ENCODE peak calls at places on chromosomes 6 and 20, in five cellular contexts. V is HL-60, O is tibial nerve, X is WERI-Rb-1, Q is DND-41. A is an unnamed sample.

GRCh38 chr6:166902211-166902755 is 54.1 kb downstream of the RNASET2 start:
- DNase-seq in V (no peak), O (no peak), X (no peak), Q (no peak), A (no peak)

GRCh38 chr6:40816601-40817000 is 222.4 kb downstream of the UNC5CL start:
- DNase-seq in V (no peak), O (no peak), X (no peak), Q (no peak), A (no peak)

GRCh38 chr6:121835662-121836061 is 400.2 kb downstream of the GJA1 start:
- DNase-seq in V (no peak), O (no peak), X (no peak), Q (no peak), A (no peak)

GRCh38 chr6:79030511-79030910 is 47.5 kb downstream of the PHIP start:
- DNase-seq in V (no peak), O (no peak), X (no peak), Q (no peak), A (no peak)

GRCh38 chr6:17932362-17932852 is 55.0 kb downstream of the KIF13A start:
- DNase-seq in V (no peak), O (no peak), X (no peak), Q (no peak), A (no peak)

GRCh38 chr6:79330723-79331122 is 96.2 kb upstream of the HMGN3 start:
- DNase-seq in V (no peak), O (no peak), X (no peak), Q (no peak), A (no peak)

GRCh38 chr6:170099387-170099786 is 191.5 kb downstream of the DLL1 start:
- DNase-seq in V (no peak), O (no peak), X (no peak), Q (no peak), A (no peak)

GRCh38 chr6:14211596-14211961 is 94.0 kb downstream of the CD83 start:
- DNase-seq in V (peak; percentile 47), O (no peak), X (peak; percentile 99), Q (no peak), A (no peak)

GRCh38 chr6:24543683-24544082 is 48.9 kb downstream of the ALDH5A1 start:
- DNase-seq in V (no peak), O (no peak), X (peak; percentile 70), Q (no peak), A (no peak)

GRCh38 chr6:56046576-56046975 is 171.2 kb upstream of the BMP5 start:
- DNase-seq in V (peak; percentile 16), O (peak; percentile 31), X (no peak), Q (no peak), A (no peak)

GRCh38 chr6:56051199-56051598 is 175.8 kb upstream of the BMP5 start:
- DNase-seq in V (no peak), O (no peak), X (no peak), Q (no peak), A (no peak)

GRCh38 chr6:56047931-56048520 is 172.6 kb upstream of the BMP5 start:
- DNase-seq in V (no peak), O (no peak), X (no peak), Q (no peak), A (no peak)

GRCh38 chr6:56050530-56050929 is 175.1 kb upstream of the BMP5 start:
- DNase-seq in V (no peak), O (no peak), X (no peak), Q (no peak), A (no peak)

DNA sequence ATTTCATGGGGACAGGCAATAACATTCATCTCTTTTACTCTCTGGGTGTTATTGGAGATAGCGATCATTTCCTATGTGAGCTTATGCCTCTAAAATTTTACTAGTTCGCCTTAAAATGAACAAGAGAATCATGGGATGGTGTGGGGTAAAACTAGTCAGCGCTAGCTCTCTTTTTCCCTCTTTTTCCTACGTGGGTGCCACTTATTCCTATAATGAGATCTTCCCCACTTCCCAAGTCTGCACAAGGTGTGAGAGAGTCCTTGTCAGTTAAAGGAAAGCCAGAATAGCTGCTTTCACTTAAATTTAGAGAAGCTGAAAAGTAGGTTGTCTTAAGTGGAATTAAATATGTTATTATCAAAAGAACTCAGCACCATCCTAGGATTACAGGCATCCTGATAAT is 173.2 kb upstream of the BMP5 start:
- DNase-seq in V (no peak), O (no peak), X (no peak), Q (no peak), A (no peak)
- H3K27ac ChIP-seq in V (no peak overlapping the region), O (no peak overlapping the region), X (no peak overlapping the region), Q (no peak overlapping the region), A (no peak overlapping the region)

GRCh38 chr6:163720460-163721235 is 306.1 kb downstream of the QKI start:
- DNase-seq in V (no peak), O (no peak), X (no peak), Q (no peak), A (no peak)

GRCh38 chr6:163724196-163724595 is 309.7 kb downstream of the QKI start:
- DNase-seq in V (no peak), O (no peak), X (no peak), Q (no peak), A (no peak)

GRCh38 chr6:163723759-163724158 is 309.2 kb downstream of the QKI start:
- DNase-seq in V (no peak), O (no peak), X (no peak), Q (no peak), A (no peak)

GRCh38 chr6:163721435-163721834 is 306.9 kb downstream of the QKI start:
- DNase-seq in V (no peak), O (no peak), X (no peak), Q (no peak), A (no peak)

DNA sequence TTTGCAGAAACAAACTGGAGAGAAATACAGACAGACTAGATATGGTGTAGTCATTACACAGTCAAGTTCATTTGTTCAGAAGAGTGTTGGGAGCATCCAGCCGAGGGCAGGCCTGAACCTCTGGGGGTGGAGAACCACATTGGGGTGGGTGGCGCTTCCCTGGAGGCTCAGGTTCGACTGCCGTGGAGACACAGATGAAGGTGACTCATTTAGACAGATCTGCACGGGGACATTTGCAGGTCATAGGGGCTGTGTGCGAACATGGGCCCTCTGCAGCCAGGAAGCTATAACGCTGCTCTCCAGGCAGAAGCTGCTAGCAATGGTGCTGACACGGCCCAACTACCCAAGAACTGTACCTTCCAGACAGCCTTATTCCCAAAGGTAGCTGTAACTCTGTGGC is 307.8 kb downstream of the QKI start:
- DNase-seq in V (no peak), O (no peak), X (no peak), Q (no peak), A (no peak)
- H3K4me3 ChIP-seq in V (no peak overlapping the region), O (no peak overlapping the region), X (no peak overlapping the region), Q (no peak overlapping the region), A (no peak overlapping the region)

GRCh38 chr6:45226081-45226480 is 102.0 kb upstream of the RUNX2 start:
- DNase-seq in V (no peak), O (no peak), X (no peak), Q (no peak), A (no peak)
- TF ChIP-seq CTCF in V (no peak), O (no peak), X (no peak), Q (peak; percentile 31), A (peak; percentile 19)

DNA sequence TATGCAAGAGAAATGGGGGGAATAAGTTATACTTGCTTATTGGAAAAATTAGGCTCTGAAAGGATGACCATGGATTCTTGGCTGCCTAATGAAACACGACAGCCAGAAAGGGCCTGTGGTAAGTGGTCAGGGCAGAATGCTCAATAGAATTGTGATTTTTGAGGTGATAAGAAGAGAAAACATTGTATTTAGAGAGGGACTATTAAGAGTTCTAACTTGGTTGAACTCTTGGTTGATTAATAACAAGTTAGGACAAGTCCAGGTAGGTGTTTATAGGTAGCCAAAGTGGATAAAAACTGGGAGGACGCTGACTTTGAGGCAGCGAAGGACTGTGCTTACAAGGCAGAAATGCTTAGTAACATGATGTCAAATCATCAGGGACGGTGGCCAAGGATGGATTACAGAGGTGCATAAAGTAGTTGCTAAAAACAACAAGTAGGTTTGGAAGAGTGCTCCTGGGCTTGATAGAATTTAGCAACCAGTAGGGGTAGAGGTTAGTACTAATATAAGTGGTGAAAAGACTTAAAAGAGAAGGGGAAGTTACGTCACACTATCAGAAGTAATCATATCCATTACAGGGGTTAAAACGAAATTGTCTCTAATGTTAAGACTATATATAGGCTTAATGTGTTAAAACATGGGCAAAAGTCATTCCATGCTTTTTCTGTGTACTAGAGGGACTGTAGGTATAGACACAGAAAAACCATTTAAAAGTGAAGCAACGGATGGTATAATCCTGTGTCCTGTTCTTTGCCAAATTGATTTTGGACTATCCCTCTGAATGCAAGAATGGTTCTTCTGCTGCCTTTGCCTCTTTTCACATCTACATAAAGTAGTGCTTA is 98.6 kb downstream of the EYA4 start:
- DNase-seq in V (no peak), O (no peak), X (no peak), Q (no peak), A (no peak)
- H3K27ac ChIP-seq in V (no peak overlapping the region), O (no peak overlapping the region), X (no peak overlapping the region), Q (no peak overlapping the region), A (peak overlapping the region; percentile 69)

GRCh38 chr20:20835897-20836296 is 123.5 kb upstream of the RALGAPA2 start:
- DNase-seq in V (no peak), O (no peak), X (no peak), Q (no peak), A (no peak)

GRCh38 chr20:20839771-20840170 is 127.3 kb upstream of the RALGAPA2 start:
- DNase-seq in V (no peak), O (no peak), X (no peak), Q (no peak), A (no peak)

GRCh38 chr20:20831794-20832193 is 119.3 kb upstream of the RALGAPA2 start:
- DNase-seq in V (no peak), O (no peak), X (no peak), Q (no peak), A (no peak)

GRCh38 chr20:20832715-20833114 is 120.3 kb upstream of the RALGAPA2 start:
- DNase-seq in V (no peak), O (no peak), X (no peak), Q (no peak), A (no peak)

DNA sequence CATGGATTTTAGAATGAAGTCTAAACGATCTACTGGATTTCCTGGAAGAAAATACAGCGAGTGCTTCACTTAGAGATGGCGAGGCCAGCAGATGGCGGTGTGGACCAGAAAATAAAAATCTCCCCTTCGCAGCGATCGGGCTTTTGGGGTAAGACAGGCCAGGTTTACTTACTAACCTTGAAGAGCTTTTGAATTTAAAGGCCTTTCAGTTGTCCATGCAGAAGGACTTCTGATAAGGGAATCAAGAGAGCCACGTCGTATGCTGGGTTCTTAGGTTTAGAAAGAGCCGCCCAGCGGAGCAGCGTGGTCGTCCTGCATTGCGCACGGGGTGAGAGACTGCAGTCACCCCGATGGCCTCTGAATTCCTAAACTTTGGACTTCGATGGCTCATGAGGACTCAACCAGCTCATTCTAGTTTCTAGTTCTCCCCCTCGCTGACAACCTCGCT is 125.2 kb upstream of the RALGAPA2 start:
- DNase-seq in V (no peak), O (peak; percentile 28), X (peak; percentile 39), Q (peak; percentile 41), A (no peak)
- H3K4me3 ChIP-seq in V (no peak overlapping the region), O (no peak overlapping the region), X (no peak overlapping the region), Q (no peak overlapping the region), A (no peak overlapping the region)

GRCh38 chr20:31740208-31740607 is 1.1 kb downstream of the TPX2 start:
- DNase-seq in V (peak; percentile 49), O (no peak), X (no peak), Q (no peak), A (no peak)

GRCh38 chr20:31739550-31739863 is 417 bp downstream of the TPX2 start:
- DNase-seq in V (no peak), O (no peak), X (no peak), Q (no peak), A (no peak)

GRCh38 chr20:31740656-31741323 is 1.7 kb downstream of the TPX2 start:
- DNase-seq in V (no peak), O (no peak), X (no peak), Q (no peak), A (no peak)

GRCh38 chr20:31738729-31739549 is at the start of gene TPX2:
- DNase-seq in V (peak; percentile 95), O (peak; percentile 89), X (peak; percentile 97), Q (peak; percentile 98), A (peak; percentile 100)
- TF ChIP-seq CTCF in V (no peak), O (peak; percentile 50), X (peak; percentile 19), Q (peak; percentile 43), A (peak; percentile 43)